ENCODE peak calls at places on chromosome 4, in five cellular contexts. C, H, M, E and U are unnamed samples.

GRCh38 chr4:85607624-85608023 is 132.7 kb downstream of the ARHGAP24 start:
- DNase-seq in C (no peak), H (no peak), M (no peak), E (no peak), U (no peak)

GRCh38 chr4:105666693-105667092 is 41.8 kb downstream of the INTS12 start:
- DNase-seq in C (no peak), H (no peak), M (peak; percentile 71), E (no peak), U (no peak)

GRCh38 chr4:189255636-189256035 is 685.0 kb upstream of the FRG1 start:
- DNase-seq in C (no peak), H (no peak), M (no peak), E (no peak), U (no peak)

GRCh38 chr4:47462799-47463234 is 685 bp downstream of the COMMD8 start:
- DNase-seq in C (no peak), H (no peak), M (no peak), E (no peak), U (no peak)

GRCh38 chr4:72791054-72791453 is 222.0 kb upstream of the ADAMTS3 start:
- DNase-seq in C (no peak), H (no peak), M (no peak), E (no peak), U (no peak)

GRCh38 chr4:124907881-124908280 is 195.3 kb upstream of the ANKRD50 start:
- DNase-seq in C (no peak), H (no peak), M (peak; percentile 72), E (no peak), U (no peak)

GRCh38 chr4:150348079-150348478 is 233.9 kb upstream of the MAB21L2 start:
- DNase-seq in C (no peak), H (no peak), M (peak; percentile 47), E (no peak), U (no peak)

GRCh38 chr4:118356731-118357130 is 3.9 kb upstream of the PRSS12 start:
- DNase-seq in C (no peak), H (no peak), M (no peak), E (no peak), U (no peak)

GRCh38 chr4:47017494-47017893 is 13.9 kb upstream of the GABRB1 start:
- DNase-seq in C (no peak), H (no peak), M (no peak), E (no peak), U (no peak)

GRCh38 chr4:73075832-73076231 is 6.3 kb upstream of the COX18 start:
- DNase-seq in C (no peak), H (no peak), M (no peak), E (no peak), U (no peak)

GRCh38 chr4:13364178-13364577 is 120.0 kb downstream of the RAB28 start:
- DNase-seq in C (no peak), H (no peak), M (no peak), E (no peak), U (no peak)

GRCh38 chr4:175412161-175412560 is 399.9 kb downstream of the GPM6A start:
- DNase-seq in C (no peak), H (no peak), M (no peak), E (no peak), U (no peak)

GRCh38 chr4:83036991-83037390 is 2.0 kb downstream of the COPS4 start:
- DNase-seq in C (no peak), H (no peak), M (no peak), E (no peak), U (no peak)

GRCh38 chr4:172952052-172952451 is 216.6 kb upstream of the GALNT7 start:
- DNase-seq in C (no peak), H (no peak), M (no peak), E (no peak), U (no peak)

GRCh38 chr4:101155368-101155767 is 192.0 kb downstream of the PPP3CA start:
- DNase-seq in C (no peak), H (no peak), M (no peak), E (no peak), U (no peak)

DNA sequence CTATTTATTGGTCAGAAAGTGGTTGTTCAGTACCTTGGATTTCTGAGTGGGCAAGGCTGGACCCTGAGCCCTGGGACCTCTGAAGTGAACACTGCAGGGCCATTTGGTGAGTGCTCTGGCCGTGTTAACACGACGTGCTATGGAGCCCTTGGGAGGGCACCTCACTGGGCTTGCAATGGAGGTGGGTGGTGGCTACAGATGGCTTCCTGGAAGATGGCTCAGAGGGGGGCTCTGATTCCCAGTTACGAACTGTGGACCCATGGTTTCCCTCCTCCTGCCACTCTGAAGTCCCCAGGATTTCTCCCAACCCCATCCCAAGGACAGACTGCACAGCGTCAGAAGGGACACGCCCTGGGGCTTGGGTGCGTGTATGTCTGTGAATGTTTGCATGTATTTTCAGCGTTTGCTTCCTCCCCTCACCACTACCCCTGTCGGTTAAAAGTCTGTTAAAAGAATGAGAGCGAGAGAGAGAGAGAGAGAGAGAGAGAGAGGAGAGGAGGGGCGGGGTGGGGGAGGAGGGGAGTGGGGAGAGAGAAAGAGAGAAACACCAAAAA is 3.7 kb upstream of the RHOH start:
- DNase-seq in C (no peak), H (no peak), M (no peak), E (no peak), U (no peak)
- H3K4me1 ChIP-seq in C (no peaks in the 10 kb centered on the region), H (no peaks in the 10 kb centered on the region), M (peaks cover 4% of the 10 kb centered on the region), E (peaks cover 2% of the 10 kb centered on the region), U (no peaks in the 10 kb centered on the region)

GRCh38 chr4:25943312-25943711 is 29.3 kb downstream of the SMIM20 start:
- DNase-seq in C (no peak), H (no peak), M (no peak), E (no peak), U (no peak)
- H3K4me1 ChIP-seq in C (no peaks in the 10 kb centered on the region), H (no peaks in the 10 kb centered on the region), M (no peaks in the 10 kb centered on the region), E (peaks cover 4% of the 10 kb centered on the region), U (no peaks in the 10 kb centered on the region)

DNA sequence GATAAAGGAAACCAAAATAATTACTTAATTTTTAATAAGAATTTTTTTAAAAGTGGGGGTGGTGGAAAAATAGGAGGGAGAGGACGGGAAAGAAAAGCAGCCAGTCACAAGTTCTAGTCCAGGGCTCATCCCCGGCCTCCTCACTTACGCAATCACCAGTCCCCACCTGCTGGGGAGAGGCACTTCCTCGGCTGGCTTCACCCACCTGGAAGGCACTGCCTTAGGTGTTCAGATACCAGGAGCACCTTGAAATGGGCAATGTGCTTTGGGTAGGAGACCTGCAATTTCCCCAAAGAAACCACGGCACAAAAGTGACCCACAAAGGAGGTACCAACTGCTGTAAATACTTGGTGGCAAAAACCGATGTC is 23.8 kb downstream of the AFAP1 start:
- DNase-seq in C (no peak), H (no peak), M (no peak), E (no peak), U (no peak)
- H3K4me1 ChIP-seq in C (no peaks in the 10 kb centered on the region), H (peaks cover 57% of the 10 kb centered on the region), M (peaks cover 13% of the 10 kb centered on the region), E (peaks cover 13% of the 10 kb centered on the region), U (no peaks in the 10 kb centered on the region)

GRCh38 chr4:121788896-121789295 is 12.2 kb upstream of the EXOSC9 start:
- DNase-seq in C (no peak), H (no peak), M (no peak), E (no peak), U (no peak)

GRCh38 chr4:121789470-121789869 is 11.7 kb upstream of the EXOSC9 start:
- DNase-seq in C (no peak), H (no peak), M (no peak), E (no peak), U (no peak)

GRCh38 chr4:121791481-121791880 is 9.6 kb upstream of the EXOSC9 start:
- DNase-seq in C (no peak), H (no peak), M (peak; percentile 41), E (no peak), U (no peak)

GRCh38 chr4:121790976-121791375 is 10.1 kb upstream of the EXOSC9 start:
- DNase-seq in C (no peak), H (no peak), M (no peak), E (no peak), U (no peak)

GRCh38 chr4:121789960-121790829 is 10.9 kb upstream of the EXOSC9 start:
- DNase-seq in C (no peak), H (no peak), M (peak; percentile 64), E (no peak), U (no peak)
- H3K4me1 ChIP-seq in C (no peaks in the 10 kb centered on the region), H (no peaks in the 10 kb centered on the region), M (no peaks in the 10 kb centered on the region), E (no peaks in the 10 kb centered on the region), U (no peaks in the 10 kb centered on the region)

DNA sequence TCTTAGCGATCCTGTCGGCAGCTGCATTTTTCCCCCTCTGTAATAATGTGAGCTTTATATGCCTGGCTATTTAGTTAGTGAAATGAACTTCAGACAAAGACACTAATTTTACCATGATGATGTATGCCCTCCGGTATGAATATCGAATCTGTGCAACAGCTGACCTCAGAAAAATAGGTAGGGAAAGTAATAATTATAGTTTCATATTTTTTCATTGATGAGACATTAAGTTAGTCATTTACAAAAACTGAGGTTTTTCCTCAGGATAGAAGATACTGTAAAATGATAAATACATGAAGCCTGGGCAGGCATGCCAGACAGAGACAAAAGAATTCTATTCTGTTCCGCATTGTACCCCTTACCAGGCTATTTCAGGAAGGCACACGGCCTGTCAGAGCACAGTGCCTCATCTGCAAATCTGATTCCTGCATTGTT is 155.8 kb downstream of the SHROOM3 start:
- DNase-seq in C (no peak), H (no peak), M (peak; percentile 27), E (no peak), U (no peak)
- H3K4me1 ChIP-seq in C (no peaks in the 10 kb centered on the region), H (peaks cover 16% of the 10 kb centered on the region), M (peaks cover 36% of the 10 kb centered on the region), E (peaks cover 5% of the 10 kb centered on the region), U (no peaks in the 10 kb centered on the region)

GRCh38 chr4:70670332-70671014 is 4.2 kb upstream of the JCHAIN start:
- DNase-seq in C (no peak), H (no peak), M (no peak), E (no peak), U (no peak)

GRCh38 chr4:70667710-70668535 is 1.6 kb upstream of the JCHAIN start:
- DNase-seq in C (no peak), H (no peak), M (peak; percentile 81), E (no peak), U (no peak)

GRCh38 chr4:70671091-70671490 is 4.8 kb upstream of the JCHAIN start:
- DNase-seq in C (no peak), H (no peak), M (no peak), E (no peak), U (no peak)

DNA sequence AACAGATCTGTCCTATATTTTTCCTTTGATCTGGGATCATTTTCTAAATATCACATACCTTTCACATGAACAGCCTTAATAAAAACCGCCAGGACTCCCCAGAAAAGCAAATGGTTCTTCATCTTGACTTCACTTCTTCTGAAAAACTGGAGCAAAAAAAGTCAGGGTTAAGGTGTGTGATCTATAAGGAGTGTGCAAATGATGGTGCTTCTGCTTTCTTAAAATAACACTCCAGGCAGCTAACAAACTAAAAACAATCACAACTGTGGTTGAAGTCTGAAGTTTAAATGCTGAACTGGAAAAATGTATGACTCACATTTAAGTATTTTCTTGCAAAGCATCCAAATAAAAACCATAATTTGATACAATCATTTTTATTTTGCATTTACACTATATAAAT is at the start of gene JCHAIN:
- DNase-seq in C (no peak), H (no peak), M (no peak), E (no peak), U (no peak)
- H3K4me1 ChIP-seq in C (no peaks in the 10 kb centered on the region), H (no peaks in the 10 kb centered on the region), M (no peaks in the 10 kb centered on the region), E (no peaks in the 10 kb centered on the region), U (no peaks in the 10 kb centered on the region)

GRCh38 chr4:141792164-141792563 is 155.8 kb downstream of the IL15 start:
- DNase-seq in C (no peak), H (no peak), M (no peak), E (no peak), U (no peak)
- H3K4me1 ChIP-seq in C (no peaks in the 10 kb centered on the region), H (no peaks in the 10 kb centered on the region), M (no peaks in the 10 kb centered on the region), E (no peaks in the 10 kb centered on the region), U (no peaks in the 10 kb centered on the region)